ENCODE peak calls at places on chromosomes 13 and 19, in nine cellular contexts. One of them, this sample, is unnamed.

GRCh38 chr19:47469719-47470118 is 2.0 kb downstream of the SLC8A2 start:
- DNase-seq in AG04450: no peak
- DNase-seq in GM23338: no peak
- DNase-seq in tibial artery: no peak
- DNase-seq in heart right ventricle: no peak
- DNase-seq in CD4-positive, CD25-positive, alpha-beta regulatory T cell: no peak
- DNase-seq in A549: no peak
- DNase-seq in HCT116: no peak
- DNase-seq in astrocyte: no peak
- DNase-seq in this sample: no peak

GRCh38 chr19:3102239-3103140 is 8.3 kb downstream of the GNA11 start:
- DNase-seq in AG04450: no peak
- DNase-seq in GM23338: no peak
- DNase-seq in tibial artery: no peak
- DNase-seq in heart right ventricle: no peak
- DNase-seq in CD4-positive, CD25-positive, alpha-beta regulatory T cell: no peak
- DNase-seq in A549: no peak
- DNase-seq in HCT116: no peak
- DNase-seq in astrocyte: no peak
- DNase-seq in this sample: no peak

GRCh38 chr19:51708811-51709210 is 15.0 kb downstream of the HAS1 start:
- DNase-seq in AG04450: no peak
- DNase-seq in GM23338: no peak
- DNase-seq in tibial artery: no peak
- DNase-seq in heart right ventricle: no peak
- DNase-seq in CD4-positive, CD25-positive, alpha-beta regulatory T cell: no peak
- DNase-seq in A549: no peak
- DNase-seq in HCT116: no peak
- DNase-seq in astrocyte: no peak
- DNase-seq in this sample: no peak

GRCh38 chr13:85935868-85936467 is 136.7 kb upstream of the SLITRK6 start:
- DNase-seq in AG04450: no peak
- DNase-seq in GM23338: peak
- DNase-seq in tibial artery: no peak
- DNase-seq in heart right ventricle: no peak
- DNase-seq in CD4-positive, CD25-positive, alpha-beta regulatory T cell: no peak
- DNase-seq in A549: no peak
- DNase-seq in HCT116: no peak
- DNase-seq in astrocyte: no peak
- DNase-seq in this sample: no peak

GRCh38 chr19:13001166-13001501 is 5.9 kb downstream of the NFIX start:
- DNase-seq in AG04450: no peak
- DNase-seq in GM23338: no peak
- DNase-seq in tibial artery: no peak
- DNase-seq in heart right ventricle: no peak
- DNase-seq in CD4-positive, CD25-positive, alpha-beta regulatory T cell: no peak
- DNase-seq in A549: no peak
- DNase-seq in HCT116: no peak
- DNase-seq in astrocyte: no peak
- DNase-seq in this sample: no peak

GRCh38 chr13:35649162-35649561 is 172.7 kb upstream of the MAB21L1 start:
- DNase-seq in AG04450: no peak
- DNase-seq in GM23338: no peak
- DNase-seq in tibial artery: no peak
- DNase-seq in heart right ventricle: no peak
- DNase-seq in CD4-positive, CD25-positive, alpha-beta regulatory T cell: no peak
- DNase-seq in A549: no peak
- DNase-seq in HCT116: no peak
- DNase-seq in astrocyte: no peak
- DNase-seq in this sample: no peak

GRCh38 chr13:32272021-32272695 is 43.0 kb downstream of the ZAR1L start:
- DNase-seq in AG04450: no peak
- DNase-seq in GM23338: no peak
- DNase-seq in tibial artery: no peak
- DNase-seq in heart right ventricle: no peak
- DNase-seq in CD4-positive, CD25-positive, alpha-beta regulatory T cell: no peak
- DNase-seq in A549: no peak
- DNase-seq in HCT116: no peak
- DNase-seq in astrocyte: no peak
- DNase-seq in this sample: no peak

GRCh38 chr19:14480695-14481069 is 5.5 kb upstream of the PTGER1 start:
- DNase-seq in AG04450: peak
- DNase-seq in GM23338: no peak
- DNase-seq in tibial artery: no peak
- DNase-seq in heart right ventricle: no peak
- DNase-seq in CD4-positive, CD25-positive, alpha-beta regulatory T cell: no peak
- DNase-seq in A549: no peak
- DNase-seq in HCT116: no peak
- DNase-seq in astrocyte: peak
- DNase-seq in this sample: no peak

GRCh38 chr13:96848275-96848674 is 146.0 kb downstream of the OXGR1 start:
- DNase-seq in AG04450: no peak
- DNase-seq in GM23338: no peak
- DNase-seq in tibial artery: no peak
- DNase-seq in heart right ventricle: no peak
- DNase-seq in CD4-positive, CD25-positive, alpha-beta regulatory T cell: no peak
- DNase-seq in A549: no peak
- DNase-seq in HCT116: no peak
- DNase-seq in astrocyte: no peak
- DNase-seq in this sample: no peak

GRCh38 chr19:49514151-49514550 is 1.7 kb downstream of the FCGRT start:
- DNase-seq in AG04450: no peak
- DNase-seq in GM23338: no peak
- DNase-seq in tibial artery: no peak
- DNase-seq in heart right ventricle: no peak
- DNase-seq in CD4-positive, CD25-positive, alpha-beta regulatory T cell: no peak
- DNase-seq in A549: no peak
- DNase-seq in HCT116: no peak
- DNase-seq in astrocyte: no peak
- DNase-seq in this sample: no peak

GRCh38 chr13:23986619-23987018 is 89.3 kb upstream of the C1QTNF9B start:
- DNase-seq in AG04450: peak
- DNase-seq in GM23338: no peak
- DNase-seq in tibial artery: no peak
- DNase-seq in heart right ventricle: no peak
- DNase-seq in CD4-positive, CD25-positive, alpha-beta regulatory T cell: no peak
- DNase-seq in A549: no peak
- DNase-seq in HCT116: no peak
- DNase-seq in astrocyte: peak
- DNase-seq in this sample: no peak

GRCh38 chr19:51259348-51260245 is 8.7 kb downstream of the SIGLECL1 start:
- DNase-seq in AG04450: no peak
- DNase-seq in GM23338: peak
- DNase-seq in tibial artery: peak
- DNase-seq in heart right ventricle: no peak
- DNase-seq in CD4-positive, CD25-positive, alpha-beta regulatory T cell: no peak
- DNase-seq in A549: peak
- DNase-seq in HCT116: peak
- DNase-seq in astrocyte: no peak
- DNase-seq in this sample: peak

GRCh38 chr19:18700501-18701249 is 17.2 kb downstream of the CRTC1 start:
- DNase-seq in AG04450: no peak
- DNase-seq in GM23338: peak
- DNase-seq in tibial artery: peak
- DNase-seq in heart right ventricle: peak
- DNase-seq in CD4-positive, CD25-positive, alpha-beta regulatory T cell: peak
- DNase-seq in A549: no peak
- DNase-seq in HCT116: no peak
- DNase-seq in astrocyte: peak
- DNase-seq in this sample: peak

GRCh38 chr19:13850910-13851753 is 25.8 kb upstream of the NANOS3 start:
- DNase-seq in AG04450: peak
- DNase-seq in GM23338: no peak
- DNase-seq in tibial artery: peak
- DNase-seq in heart right ventricle: peak
- DNase-seq in CD4-positive, CD25-positive, alpha-beta regulatory T cell: peak
- DNase-seq in A549: peak
- DNase-seq in HCT116: peak
- DNase-seq in astrocyte: peak
- DNase-seq in this sample: peak

GRCh38 chr19:35380450-35381124 is 9.7 kb downstream of the GPR42 start:
- DNase-seq in AG04450: no peak
- DNase-seq in GM23338: no peak
- DNase-seq in tibial artery: no peak
- DNase-seq in heart right ventricle: no peak
- DNase-seq in CD4-positive, CD25-positive, alpha-beta regulatory T cell: no peak
- DNase-seq in A549: no peak
- DNase-seq in HCT116: no peak
- DNase-seq in astrocyte: no peak
- DNase-seq in this sample: no peak

GRCh38 chr19:55646889-55647731 is 902 bp upstream of the CCDC106 start:
- DNase-seq in AG04450: no peak
- DNase-seq in GM23338: no peak
- DNase-seq in tibial artery: no peak
- DNase-seq in heart right ventricle: no peak
- DNase-seq in CD4-positive, CD25-positive, alpha-beta regulatory T cell: no peak
- DNase-seq in A549: no peak
- DNase-seq in HCT116: no peak
- DNase-seq in astrocyte: no peak
- DNase-seq in this sample: peak

GRCh38 chr13:39105110-39105509 is 66.9 kb downstream of the NHLRC3 start:
- DNase-seq in AG04450: no peak
- DNase-seq in GM23338: no peak
- DNase-seq in tibial artery: no peak
- DNase-seq in heart right ventricle: no peak
- DNase-seq in CD4-positive, CD25-positive, alpha-beta regulatory T cell: no peak
- DNase-seq in A549: no peak
- DNase-seq in HCT116: no peak
- DNase-seq in astrocyte: no peak
- DNase-seq in this sample: no peak

GRCh38 chr13:59665736-59666135 is 498.0 kb downstream of the DIAPH3 start:
- DNase-seq in AG04450: no peak
- DNase-seq in GM23338: no peak
- DNase-seq in tibial artery: no peak
- DNase-seq in heart right ventricle: no peak
- DNase-seq in CD4-positive, CD25-positive, alpha-beta regulatory T cell: no peak
- DNase-seq in A549: no peak
- DNase-seq in HCT116: no peak
- DNase-seq in astrocyte: no peak
- DNase-seq in this sample: no peak

GRCh38 chr19:33554391-33554790 is 32.8 kb upstream of the PEPD start:
- DNase-seq in AG04450: no peak
- DNase-seq in GM23338: no peak
- DNase-seq in tibial artery: no peak
- DNase-seq in heart right ventricle: no peak
- DNase-seq in CD4-positive, CD25-positive, alpha-beta regulatory T cell: no peak
- DNase-seq in A549: no peak
- DNase-seq in HCT116: no peak
- DNase-seq in astrocyte: no peak
- DNase-seq in this sample: no peak
- H3K27ac ChIP-seq in AG04450: no peak
- H3K27ac ChIP-seq in GM23338: no peak
- H3K27ac ChIP-seq in tibial artery: no peak
- H3K27ac ChIP-seq in heart right ventricle: no peak
- H3K27ac ChIP-seq in CD4-positive, CD25-positive, alpha-beta regulatory T cell: no peak
- H3K27ac ChIP-seq in A549: no peak
- H3K27ac ChIP-seq in HCT116: no peak
- H3K27ac ChIP-seq in astrocyte: no peak
- H3K27ac ChIP-seq in this sample: no peak

GRCh38 chr13:42102961-42103688 is 54.7 kb downstream of the DGKH start:
- DNase-seq in AG04450: no peak
- DNase-seq in GM23338: no peak
- DNase-seq in tibial artery: no peak
- DNase-seq in heart right ventricle: no peak
- DNase-seq in CD4-positive, CD25-positive, alpha-beta regulatory T cell: no peak
- DNase-seq in A549: no peak
- DNase-seq in HCT116: no peak
- DNase-seq in astrocyte: peak
- DNase-seq in this sample: peak
- H3K27ac ChIP-seq in AG04450: no peak
- H3K27ac ChIP-seq in GM23338: no peak
- H3K27ac ChIP-seq in tibial artery: no peak
- H3K27ac ChIP-seq in heart right ventricle: no peak
- H3K27ac ChIP-seq in CD4-positive, CD25-positive, alpha-beta regulatory T cell: no peak
- H3K27ac ChIP-seq in A549: no peak
- H3K27ac ChIP-seq in HCT116: no peak
- H3K27ac ChIP-seq in astrocyte: no peak
- H3K27ac ChIP-seq in this sample: peak

GRCh38 chr13:29507356-29507755 is 88.1 kb downstream of the SLC7A1 start:
- DNase-seq in AG04450: no peak
- DNase-seq in GM23338: no peak
- DNase-seq in tibial artery: no peak
- DNase-seq in heart right ventricle: no peak
- DNase-seq in CD4-positive, CD25-positive, alpha-beta regulatory T cell: no peak
- DNase-seq in A549: no peak
- DNase-seq in HCT116: no peak
- DNase-seq in astrocyte: no peak
- DNase-seq in this sample: no peak

GRCh38 chr13:29505950-29506349 is 89.5 kb downstream of the SLC7A1 start:
- DNase-seq in AG04450: no peak
- DNase-seq in GM23338: no peak
- DNase-seq in tibial artery: no peak
- DNase-seq in heart right ventricle: no peak
- DNase-seq in CD4-positive, CD25-positive, alpha-beta regulatory T cell: no peak
- DNase-seq in A549: no peak
- DNase-seq in HCT116: no peak
- DNase-seq in astrocyte: no peak
- DNase-seq in this sample: no peak

GRCh38 chr13:29509999-29510586 is 85.4 kb downstream of the SLC7A1 start:
- DNase-seq in AG04450: no peak
- DNase-seq in GM23338: no peak
- DNase-seq in tibial artery: no peak
- DNase-seq in heart right ventricle: no peak
- DNase-seq in CD4-positive, CD25-positive, alpha-beta regulatory T cell: no peak
- DNase-seq in A549: no peak
- DNase-seq in HCT116: no peak
- DNase-seq in astrocyte: peak
- DNase-seq in this sample: no peak

GRCh38 chr13:29508874-29509249 is 86.6 kb downstream of the SLC7A1 start:
- DNase-seq in AG04450: no peak
- DNase-seq in GM23338: no peak
- DNase-seq in tibial artery: no peak
- DNase-seq in heart right ventricle: no peak
- DNase-seq in CD4-positive, CD25-positive, alpha-beta regulatory T cell: no peak
- DNase-seq in A549: no peak
- DNase-seq in HCT116: no peak
- DNase-seq in astrocyte: no peak
- DNase-seq in this sample: no peak

GRCh38 chr13:29508130-29508873 is 87.2 kb downstream of the SLC7A1 start:
- DNase-seq in AG04450: peak
- DNase-seq in GM23338: peak
- DNase-seq in tibial artery: peak
- DNase-seq in heart right ventricle: peak
- DNase-seq in CD4-positive, CD25-positive, alpha-beta regulatory T cell: peak
- DNase-seq in A549: peak
- DNase-seq in HCT116: peak
- DNase-seq in astrocyte: peak
- DNase-seq in this sample: peak
- H3K27ac ChIP-seq in AG04450: no peak
- H3K27ac ChIP-seq in GM23338: no peak
- H3K27ac ChIP-seq in tibial artery: no peak
- H3K27ac ChIP-seq in heart right ventricle: peak
- H3K27ac ChIP-seq in CD4-positive, CD25-positive, alpha-beta regulatory T cell: no peak
- H3K27ac ChIP-seq in A549: no peak
- H3K27ac ChIP-seq in HCT116: no peak
- H3K27ac ChIP-seq in astrocyte: peak
- H3K27ac ChIP-seq in this sample: no peak

GRCh38 chr19:40279761-40280607 is 5.2 kb downstream of the AKT2 start:
- DNase-seq in AG04450: no peak
- DNase-seq in GM23338: no peak
- DNase-seq in tibial artery: no peak
- DNase-seq in heart right ventricle: no peak
- DNase-seq in CD4-positive, CD25-positive, alpha-beta regulatory T cell: no peak
- DNase-seq in A549: no peak
- DNase-seq in HCT116: no peak
- DNase-seq in astrocyte: no peak
- DNase-seq in this sample: no peak
- H3K27ac ChIP-seq in AG04450: peak
- H3K27ac ChIP-seq in GM23338: no peak
- H3K27ac ChIP-seq in tibial artery: peak
- H3K27ac ChIP-seq in heart right ventricle: peak
- H3K27ac ChIP-seq in CD4-positive, CD25-positive, alpha-beta regulatory T cell: no peak
- H3K27ac ChIP-seq in A549: no peak
- H3K27ac ChIP-seq in HCT116: no peak
- H3K27ac ChIP-seq in astrocyte: no peak
- H3K27ac ChIP-seq in this sample: no peak

This sample was measured in PC-3.